ENCODE peak calls at places on chromosomes 11 and 22, in ten cellular contexts. One of them, this sample, is unnamed. For H3K4me1, the result is how much of the 10 kb centered on the place peaks cover.

GRCh38 chr11:76768091-76769047 is 14.8 kb upstream of the TSKU start:
- DNase-seq in upper lobe of right lung: peak
- DNase-seq in cardiac muscle cell: no peak
- DNase-seq in A549: no peak
- DNase-seq in colonic mucosa: peak
- DNase-seq in esophagus muscularis mucosa: no peak
- DNase-seq in ovary: no peak
- DNase-seq in pancreas: no peak
- DNase-seq in keratinocyte: no peak
- DNase-seq in fibroblast of lung: peak
- DNase-seq in this sample: peak

GRCh38 chr22:50117168-50117762 is 27.5 kb downstream of the MOV10L1 start:
- DNase-seq in A549: no peak
- DNase-seq in colonic mucosa: no peak
- DNase-seq in esophagus muscularis mucosa: no peak
- DNase-seq in ovary: no peak
- DNase-seq in keratinocyte: no peak
- DNase-seq in pancreas: no peak
- DNase-seq in fibroblast of lung: no peak
- DNase-seq in upper lobe of right lung: no peak
- DNase-seq in cardiac muscle cell: no peak
- DNase-seq in this sample: no peak

GRCh38 chr11:36460220-36460619 is 49.9 kb downstream of the TRAF6 start:
- DNase-seq in esophagus muscularis mucosa: peak
- DNase-seq in keratinocyte: no peak
- DNase-seq in A549: no peak
- DNase-seq in fibroblast of lung: no peak
- DNase-seq in pancreas: no peak
- DNase-seq in cardiac muscle cell: no peak
- DNase-seq in upper lobe of right lung: no peak
- DNase-seq in colonic mucosa: no peak
- DNase-seq in ovary: no peak
- DNase-seq in this sample: no peak

GRCh38 chr11:65315204-65315865 is 669 bp downstream of the CDC42EP2 start:
- DNase-seq in A549: peak
- DNase-seq in pancreas: peak
- DNase-seq in upper lobe of right lung: peak
- DNase-seq in colonic mucosa: peak
- DNase-seq in cardiac muscle cell: peak
- DNase-seq in esophagus muscularis mucosa: peak
- DNase-seq in ovary: peak
- DNase-seq in fibroblast of lung: peak
- DNase-seq in keratinocyte: no peak
- DNase-seq in this sample: peak

GRCh38 chr11:113778111-113778910 is 1.3 kb upstream of the CLDN25 start:
- DNase-seq in ovary: no peak
- DNase-seq in fibroblast of lung: peak
- DNase-seq in cardiac muscle cell: peak
- DNase-seq in colonic mucosa: no peak
- DNase-seq in esophagus muscularis mucosa: no peak
- DNase-seq in pancreas: no peak
- DNase-seq in A549: no peak
- DNase-seq in upper lobe of right lung: no peak
- DNase-seq in keratinocyte: peak
- DNase-seq in this sample: no peak

GRCh38 chr11:70358797-70359196 is 39.5 kb upstream of the CTTN start:
- DNase-seq in A549: no peak
- DNase-seq in upper lobe of right lung: no peak
- DNase-seq in cardiac muscle cell: no peak
- DNase-seq in fibroblast of lung: no peak
- DNase-seq in pancreas: no peak
- DNase-seq in ovary: no peak
- DNase-seq in colonic mucosa: no peak
- DNase-seq in keratinocyte: no peak
- DNase-seq in esophagus muscularis mucosa: no peak
- DNase-seq in this sample: no peak

GRCh38 chr11:131530411-131530810 is 160.0 kb downstream of the NTM start:
- DNase-seq in pancreas: no peak
- DNase-seq in A549: no peak
- DNase-seq in keratinocyte: no peak
- DNase-seq in cardiac muscle cell: no peak
- DNase-seq in fibroblast of lung: no peak
- DNase-seq in upper lobe of right lung: no peak
- DNase-seq in esophagus muscularis mucosa: no peak
- DNase-seq in colonic mucosa: no peak
- DNase-seq in ovary: no peak
- DNase-seq in this sample: no peak

GRCh38 chr22:20450551-20450906 is 12.9 kb upstream of the SCARF2 start:
- DNase-seq in esophagus muscularis mucosa: no peak
- DNase-seq in A549: no peak
- DNase-seq in ovary: no peak
- DNase-seq in cardiac muscle cell: no peak
- DNase-seq in colonic mucosa: no peak
- DNase-seq in keratinocyte: no peak
- DNase-seq in upper lobe of right lung: no peak
- DNase-seq in pancreas: no peak
- DNase-seq in fibroblast of lung: no peak
- DNase-seq in this sample: no peak

GRCh38 chr11:79266391-79266790 is 174.4 kb downstream of the TENM4 start:
- DNase-seq in upper lobe of right lung: no peak
- DNase-seq in esophagus muscularis mucosa: no peak
- DNase-seq in keratinocyte: no peak
- DNase-seq in colonic mucosa: no peak
- DNase-seq in ovary: no peak
- DNase-seq in pancreas: no peak
- DNase-seq in A549: no peak
- DNase-seq in fibroblast of lung: no peak
- DNase-seq in cardiac muscle cell: peak
- DNase-seq in this sample: no peak

GRCh38 chr11:62025429-62026105 is 58.1 kb upstream of the FTH1 start:
- DNase-seq in ovary: peak
- DNase-seq in cardiac muscle cell: no peak
- DNase-seq in keratinocyte: peak
- DNase-seq in fibroblast of lung: peak
- DNase-seq in pancreas: no peak
- DNase-seq in esophagus muscularis mucosa: peak
- DNase-seq in A549: peak
- DNase-seq in upper lobe of right lung: peak
- DNase-seq in colonic mucosa: peak
- DNase-seq in this sample: peak

GRCh38 chr11:57567210-57567511 is 311 bp downstream of the UBE2L6 start:
- DNase-seq in keratinocyte: no peak
- DNase-seq in upper lobe of right lung: no peak
- DNase-seq in colonic mucosa: peak
- DNase-seq in cardiac muscle cell: no peak
- DNase-seq in A549: no peak
- DNase-seq in fibroblast of lung: no peak
- DNase-seq in ovary: no peak
- DNase-seq in esophagus muscularis mucosa: no peak
- DNase-seq in pancreas: no peak
- DNase-seq in this sample: no peak

GRCh38 chr11:1307163-1307870 is 2.1 kb downstream of the TOLLIP start:
- DNase-seq in colonic mucosa: no peak
- DNase-seq in fibroblast of lung: no peak
- DNase-seq in esophagus muscularis mucosa: no peak
- DNase-seq in cardiac muscle cell: no peak
- DNase-seq in ovary: peak
- DNase-seq in keratinocyte: peak
- DNase-seq in pancreas: peak
- DNase-seq in upper lobe of right lung: peak
- DNase-seq in A549: no peak
- DNase-seq in this sample: peak

GRCh38 chr22:46758867-46759290 is 3.6 kb upstream of the TBC1D22A start:
- DNase-seq in ovary: no peak
- DNase-seq in esophagus muscularis mucosa: no peak
- DNase-seq in A549: peak
- DNase-seq in pancreas: peak
- DNase-seq in upper lobe of right lung: peak
- DNase-seq in cardiac muscle cell: peak
- DNase-seq in colonic mucosa: peak
- DNase-seq in fibroblast of lung: peak
- DNase-seq in keratinocyte: peak
- DNase-seq in this sample: peak

GRCh38 chr11:74739546-74740270 is 8.5 kb upstream of the CHRDL2 start:
- DNase-seq in colonic mucosa: peak
- DNase-seq in keratinocyte: no peak
- DNase-seq in pancreas: no peak
- DNase-seq in ovary: no peak
- DNase-seq in fibroblast of lung: peak
- DNase-seq in A549: peak
- DNase-seq in upper lobe of right lung: no peak
- DNase-seq in cardiac muscle cell: peak
- DNase-seq in esophagus muscularis mucosa: no peak
- DNase-seq in this sample: no peak

GRCh38 chr11:16982256-16982671 is 31.9 kb downstream of the PLEKHA7 start:
- DNase-seq in cardiac muscle cell: no peak
- DNase-seq in colonic mucosa: no peak
- DNase-seq in upper lobe of right lung: no peak
- DNase-seq in esophagus muscularis mucosa: no peak
- DNase-seq in ovary: no peak
- DNase-seq in pancreas: no peak
- DNase-seq in keratinocyte: no peak
- DNase-seq in fibroblast of lung: no peak
- DNase-seq in A549: no peak
- DNase-seq in this sample: peak

GRCh38 chr11:121464352-121464946 is 11.7 kb upstream of the SORL1-AS1 start:
- DNase-seq in colonic mucosa: no peak
- DNase-seq in ovary: peak
- DNase-seq in keratinocyte: peak
- DNase-seq in upper lobe of right lung: no peak
- DNase-seq in fibroblast of lung: peak
- DNase-seq in esophagus muscularis mucosa: no peak
- DNase-seq in pancreas: no peak
- DNase-seq in A549: peak
- DNase-seq in cardiac muscle cell: peak
- DNase-seq in this sample: peak

GRCh38 chr11:81585534-81585933 is 1148.1 kb downstream of the FAM181B start:
- DNase-seq in esophagus muscularis mucosa: no peak
- DNase-seq in cardiac muscle cell: no peak
- DNase-seq in colonic mucosa: no peak
- DNase-seq in keratinocyte: no peak
- DNase-seq in A549: no peak
- DNase-seq in fibroblast of lung: no peak
- DNase-seq in upper lobe of right lung: no peak
- DNase-seq in pancreas: no peak
- DNase-seq in ovary: no peak
- DNase-seq in this sample: no peak

GRCh38 chr11:114179234-114179941 is 116.8 kb upstream of the NNMT start:
- DNase-seq in pancreas: no peak
- DNase-seq in ovary: peak
- DNase-seq in cardiac muscle cell: peak
- DNase-seq in A549: no peak
- DNase-seq in keratinocyte: no peak
- DNase-seq in upper lobe of right lung: peak
- DNase-seq in esophagus muscularis mucosa: peak
- DNase-seq in colonic mucosa: peak
- DNase-seq in fibroblast of lung: no peak
- DNase-seq in this sample: no peak

GRCh38 chr11:69854719-69855118 is 35.5 kb upstream of the FGF3 start:
- DNase-seq in ovary: no peak
- DNase-seq in pancreas: no peak
- DNase-seq in upper lobe of right lung: no peak
- DNase-seq in A549: peak
- DNase-seq in cardiac muscle cell: no peak
- DNase-seq in esophagus muscularis mucosa: no peak
- DNase-seq in fibroblast of lung: peak
- DNase-seq in colonic mucosa: no peak
- DNase-seq in keratinocyte: no peak
- DNase-seq in this sample: no peak

GRCh38 chr22:38314140-38314991 is 2.9 kb downstream of the CSNK1E start:
- DNase-seq in upper lobe of right lung: no peak
- DNase-seq in ovary: no peak
- DNase-seq in pancreas: no peak
- DNase-seq in keratinocyte: no peak
- DNase-seq in fibroblast of lung: peak
- DNase-seq in cardiac muscle cell: no peak
- DNase-seq in A549: no peak
- DNase-seq in esophagus muscularis mucosa: no peak
- DNase-seq in colonic mucosa: no peak
- DNase-seq in this sample: peak
- H3K4me1 ChIP-seq in upper lobe of right lung: half or more
- H3K4me1 ChIP-seq in ovary: under half
- H3K4me1 ChIP-seq in pancreas: under half
- H3K4me1 ChIP-seq in keratinocyte: half or more
- H3K4me1 ChIP-seq in fibroblast of lung: half or more
- H3K4me1 ChIP-seq in cardiac muscle cell: under half
- H3K4me1 ChIP-seq in A549: half or more
- H3K4me1 ChIP-seq in esophagus muscularis mucosa: half or more
- H3K4me1 ChIP-seq in colonic mucosa: under half
- H3K4me1 ChIP-seq in this sample: half or more

DNA sequence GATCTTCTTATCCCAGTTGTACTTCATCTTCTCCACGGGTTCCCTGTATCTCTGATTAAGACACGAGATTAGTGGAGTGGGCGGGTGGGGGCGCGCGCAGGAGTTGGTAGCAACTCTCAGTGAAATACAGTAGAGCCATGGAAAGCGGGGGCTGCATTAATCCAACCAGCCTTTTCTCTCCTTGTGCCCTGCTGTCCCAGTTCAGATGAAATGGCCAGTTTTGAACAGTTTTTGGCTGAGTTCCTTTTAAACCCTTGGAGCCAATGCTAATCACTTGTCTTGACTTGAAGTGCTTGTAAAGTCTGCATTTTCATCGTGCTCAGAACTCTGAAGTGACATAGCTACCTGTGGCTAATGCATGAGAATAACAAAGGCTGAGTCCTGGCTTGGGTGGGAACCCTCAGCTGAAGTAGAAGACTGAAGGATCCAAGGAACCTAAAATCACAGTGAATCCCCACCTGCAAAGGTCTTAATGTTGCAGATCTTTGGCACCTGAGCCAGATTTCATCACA is 777 bp upstream of the TMEM123 start:
- DNase-seq in colonic mucosa: no peak
- DNase-seq in cardiac muscle cell: no peak
- DNase-seq in keratinocyte: no peak
- DNase-seq in pancreas: no peak
- DNase-seq in upper lobe of right lung: no peak
- DNase-seq in fibroblast of lung: no peak
- DNase-seq in ovary: no peak
- DNase-seq in esophagus muscularis mucosa: no peak
- DNase-seq in A549: no peak
- DNase-seq in this sample: no peak
- TF ChIP-seq CTCF in colonic mucosa: no peak
- TF ChIP-seq CTCF in cardiac muscle cell: no peak
- TF ChIP-seq CTCF in keratinocyte: no peak
- TF ChIP-seq CTCF in pancreas: no peak
- TF ChIP-seq CTCF in upper lobe of right lung: no peak
- TF ChIP-seq CTCF in fibroblast of lung: no peak
- TF ChIP-seq CTCF in ovary: no peak
- TF ChIP-seq CTCF in esophagus muscularis mucosa: no peak
- TF ChIP-seq CTCF in A549: no peak
- TF ChIP-seq CTCF in this sample: no peak

GRCh38 chr11:59756496-59756840 is 1.3 kb downstream of the STX3 start:
- DNase-seq in keratinocyte: no peak
- DNase-seq in A549: no peak
- DNase-seq in ovary: no peak
- DNase-seq in colonic mucosa: no peak
- DNase-seq in fibroblast of lung: peak
- DNase-seq in upper lobe of right lung: no peak
- DNase-seq in cardiac muscle cell: no peak
- DNase-seq in pancreas: no peak
- DNase-seq in esophagus muscularis mucosa: no peak
- DNase-seq in this sample: no peak
- H3K4me3 ChIP-seq in keratinocyte: peak
- H3K4me3 ChIP-seq in A549: peak
- H3K4me3 ChIP-seq in ovary: no peak
- H3K4me3 ChIP-seq in colonic mucosa: peak
- H3K4me3 ChIP-seq in fibroblast of lung: peak
- H3K4me3 ChIP-seq in upper lobe of right lung: peak
- H3K4me3 ChIP-seq in cardiac muscle cell: no peak
- H3K4me3 ChIP-seq in pancreas: peak
- H3K4me3 ChIP-seq in esophagus muscularis mucosa: peak
- H3K4me3 ChIP-seq in this sample: peak

GRCh38 chr22:22928666-22929380 is 41.2 kb downstream of the IGLL5 start:
- DNase-seq in colonic mucosa: peak
- DNase-seq in keratinocyte: peak
- DNase-seq in fibroblast of lung: peak
- DNase-seq in pancreas: no peak
- DNase-seq in ovary: no peak
- DNase-seq in upper lobe of right lung: no peak
- DNase-seq in esophagus muscularis mucosa: no peak
- DNase-seq in cardiac muscle cell: no peak
- DNase-seq in A549: no peak
- DNase-seq in this sample: peak
- H3K4me1 ChIP-seq in colonic mucosa: under half
- H3K4me1 ChIP-seq in keratinocyte: under half
- H3K4me1 ChIP-seq in fibroblast of lung: under half
- H3K4me1 ChIP-seq in pancreas: under half
- H3K4me1 ChIP-seq in ovary: under half
- H3K4me1 ChIP-seq in upper lobe of right lung: under half
- H3K4me1 ChIP-seq in esophagus muscularis mucosa: under half
- H3K4me1 ChIP-seq in cardiac muscle cell: under half
- H3K4me1 ChIP-seq in A549: under half
- H3K4me1 ChIP-seq in this sample: half or more

This sample was measured in spleen.